ENCODE peak calls at places on chromosomes 5 and 9, in five cellular contexts. A is neuronal stem cell; K is colonic mucosa; W is CD8-positive, alpha-beta memory T cell; F is A549. S is an unnamed sample.

GRCh38 chr9:16921855-16922254 is 51.4 kb upstream of the BNC2 start:
- DNase-seq in A (no peak), F (peak), K (no peak), W (no peak), S (no peak)

GRCh38 chr5:135318037-135318436 is 81.0 kb downstream of the MACROH2A1 start:
- DNase-seq in A (no peak), F (no peak), K (no peak), W (no peak), S (no peak)

GRCh38 chr9:135971892-135972291 is 10.7 kb upstream of the UBAC1 start:
- DNase-seq in K (peak), W (peak), F (no peak), A (peak), S (peak)

GRCh38 chr5:132830436-132831094 is at the start of gene SHROOM1:
- DNase-seq in A (no peak), K (peak), F (peak), W (no peak), S (peak)

GRCh38 chr5:172179032-172179989 is 8.7 kb downstream of the STK10 start:
- DNase-seq in K (peak), F (no peak), W (peak), A (no peak), S (peak)

GRCh38 chr5:140967226-140967893 is 1.1 kb downstream of the PCDHAC2 start:
- DNase-seq in A (no peak), W (no peak), K (no peak), F (no peak), S (no peak)

GRCh38 chr5:55421074-55421529 is 113.3 kb downstream of the MTREX start:
- DNase-seq in W (no peak), A (no peak), K (no peak), F (no peak), S (no peak)

GRCh38 chr5:79112703-79113058 is 1.1 kb downstream of the BHMT start:
- DNase-seq in F (no peak), A (no peak), K (no peak), W (no peak), S (no peak)

GRCh38 chr5:40962207-40962955 is 53.1 kb downstream of the C7 start:
- DNase-seq in A (no peak), K (no peak), F (no peak), W (no peak), S (no peak)

GRCh38 chr9:37178742-37179141 is 58.4 kb downstream of the ZCCHC7 start:
- DNase-seq in W (no peak), A (no peak), F (no peak), K (no peak), S (no peak)

GRCh38 chr9:101705135-101705661 is 33.2 kb downstream of the GRIN3A start:
- DNase-seq in A (peak), F (peak), W (no peak), K (peak), S (no peak)

GRCh38 chr9:21777701-21778100 is 24.7 kb upstream of the MTAP start:
- DNase-seq in F (no peak), K (no peak), A (no peak), W (no peak), S (no peak)
- H3K4me3 ChIP-seq in F (no peak), K (no peak), A (no peak), W (peak), S (no peak)

DNA sequence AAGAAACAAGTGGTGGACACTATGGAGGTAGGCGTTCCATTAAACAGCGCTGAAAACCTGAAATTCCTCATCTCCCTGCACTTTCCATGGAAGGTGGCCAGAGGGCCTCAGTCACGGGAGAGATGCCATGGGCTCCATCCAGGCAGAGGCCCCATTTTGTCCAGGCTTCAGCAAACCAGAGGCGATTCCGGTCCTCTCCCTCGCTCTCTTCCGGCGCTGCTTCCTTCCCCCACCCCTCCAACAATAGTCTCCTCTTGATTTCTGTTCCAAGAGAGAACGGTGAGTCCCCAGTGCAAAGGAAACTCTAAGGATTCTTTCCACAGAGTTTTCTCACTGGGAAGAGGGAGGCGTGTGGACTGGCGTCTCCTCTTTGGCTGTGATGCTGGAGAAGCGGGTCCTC is 7.5 kb downstream of the ZNF366 start:
- DNase-seq in K (no peak), A (no peak), F (no peak), W (no peak), S (no peak)
- H3K27ac ChIP-seq in K (no peak), A (no peak), F (no peak), W (no peak), S (no peak)

DNA sequence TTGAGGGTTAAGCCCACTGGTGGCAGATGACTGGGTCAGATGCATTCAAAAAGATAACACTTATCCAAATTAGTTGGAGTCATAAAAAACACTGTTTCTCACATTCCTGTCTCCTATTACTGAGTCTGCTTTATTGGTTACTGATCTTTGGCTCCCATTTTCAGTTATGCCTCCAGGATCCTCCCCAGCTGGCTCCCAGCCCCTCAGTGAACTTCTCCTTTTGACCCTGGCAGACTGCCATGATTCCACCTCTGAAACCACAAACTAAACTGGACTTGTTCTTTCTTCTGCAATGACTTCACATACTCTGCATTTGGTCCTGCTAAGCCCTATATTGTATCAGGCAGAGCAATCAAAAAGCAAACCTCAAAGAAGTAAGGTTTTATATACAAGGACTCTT is 860.8 kb upstream of the DMAC1 start:
- DNase-seq in A (no peak), F (no peak), K (peak), W (no peak), S (no peak)
- H3K4me3 ChIP-seq in A (no peak), F (no peak), K (no peak), W (no peak), S (no peak)

GRCh38 chr5:39091940-39092580 is 17.9 kb upstream of the RICTOR start:
- DNase-seq in F (no peak), A (no peak), K (no peak), W (no peak), S (no peak)

GRCh38 chr5:39093351-39093749 is 19.2 kb upstream of the RICTOR start:
- DNase-seq in W (no peak), A (no peak), K (no peak), F (no peak), S (no peak)

DNA sequence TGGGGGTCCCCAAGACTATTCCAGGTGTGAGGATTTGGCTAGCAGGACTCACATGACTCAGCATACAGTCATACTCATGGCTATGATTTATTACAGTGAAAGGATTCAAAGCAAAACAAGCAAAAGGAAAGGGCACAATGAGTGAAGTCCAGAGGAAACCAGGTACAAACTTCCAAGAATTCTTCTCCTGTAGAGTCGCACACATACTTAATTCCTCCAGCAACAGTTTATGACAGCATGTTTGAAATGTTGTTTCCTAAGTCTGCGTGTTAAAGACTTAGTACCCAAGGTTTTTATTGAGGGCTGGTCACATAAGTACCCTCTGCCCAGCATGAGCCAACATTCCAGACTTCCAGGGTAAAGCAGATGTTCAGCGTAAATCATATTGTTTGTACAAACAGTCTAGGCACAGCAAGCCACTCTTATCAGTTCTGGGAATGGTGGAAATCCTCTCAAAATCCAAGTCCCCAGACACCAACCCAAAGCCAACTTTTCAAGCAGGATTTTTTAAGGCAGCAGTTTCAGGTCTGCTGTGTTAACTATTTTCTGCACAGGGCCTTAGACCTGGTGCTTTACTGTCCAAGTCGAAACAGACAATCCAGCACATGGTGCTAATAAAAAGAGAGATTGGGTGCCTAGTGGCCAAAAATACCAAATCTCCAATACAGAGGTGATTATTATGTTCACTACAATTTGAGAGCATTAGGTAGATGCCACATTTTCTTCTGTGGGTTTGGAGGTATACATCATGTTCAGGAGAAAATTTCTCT is 18.6 kb upstream of the RICTOR start:
- DNase-seq in A (no peak), K (no peak), W (no peak), F (peak), S (no peak)
- H3K27ac ChIP-seq in A (no peak), K (no peak), W (no peak), F (peak), S (no peak)

GRCh38 chr5:10301266-10301665 is 6.4 kb downstream of the CMBL start:
- DNase-seq in K (peak), F (no peak), A (no peak), W (no peak), S (peak)
- H3K4me3 ChIP-seq in K (no peak), F (no peak), A (no peak), W (no peak), S (peak)